ENCODE peak calls at places on chromosomes 4 and X, in ten cellular contexts. One of them, this sample, is unnamed.

GRCh38 chr4:123616970-123617392 is 220.4 kb downstream of the SPRY1 start:
- DNase-seq in HCT116: no peak
- DNase-seq in ascending aorta: peak; percentile 76
- DNase-seq in gastrocnemius medialis: peak; percentile 32
- DNase-seq in right atrium auricular region: peak; percentile 82
- DNase-seq in left ventricle myocardium inferior: peak; percentile 48
- DNase-seq in SJSA1: no peak
- DNase-seq in endodermal cell: no peak
- DNase-seq in mesendoderm: peak; percentile 74
- DNase-seq in neuronal stem cell: no peak
- DNase-seq in this sample: no peak

GRCh38 chr4:109186458-109186945 is 116.0 kb downstream of the COL25A1 start:
- DNase-seq in HCT116: no peak
- DNase-seq in ascending aorta: no peak
- DNase-seq in gastrocnemius medialis: no peak
- DNase-seq in right atrium auricular region: no peak
- DNase-seq in left ventricle myocardium inferior: no peak
- DNase-seq in SJSA1: no peak
- DNase-seq in endodermal cell: no peak
- DNase-seq in mesendoderm: no peak
- DNase-seq in neuronal stem cell: no peak
- DNase-seq in this sample: no peak

GRCh38 chr4:170025523-170026252 is 507 bp downstream of the MFAP3L start:
- DNase-seq in HCT116: no peak
- DNase-seq in ascending aorta: no peak
- DNase-seq in gastrocnemius medialis: peak; percentile 28
- DNase-seq in right atrium auricular region: no peak
- DNase-seq in left ventricle myocardium inferior: no peak
- DNase-seq in SJSA1: no peak
- DNase-seq in endodermal cell: peak; percentile 67
- DNase-seq in mesendoderm: peak; percentile 40
- DNase-seq in neuronal stem cell: peak; percentile 15
- DNase-seq in this sample: no peak

GRCh38 chrX:120759685-120760084 is 116.0 kb downstream of the CT47B1 start:
- DNase-seq in HCT116: no peak
- DNase-seq in ascending aorta: no peak
- DNase-seq in gastrocnemius medialis: no peak
- DNase-seq in right atrium auricular region: no peak
- DNase-seq in left ventricle myocardium inferior: no peak
- DNase-seq in SJSA1: no peak
- DNase-seq in endodermal cell: no peak
- DNase-seq in mesendoderm: no peak
- DNase-seq in neuronal stem cell: no peak
- DNase-seq in this sample: no peak

GRCh38 chr4:75831856-75832405 is 70.3 kb downstream of the PPEF2 start:
- DNase-seq in HCT116: no peak
- DNase-seq in ascending aorta: no peak
- DNase-seq in gastrocnemius medialis: peak; percentile 27
- DNase-seq in right atrium auricular region: no peak
- DNase-seq in left ventricle myocardium inferior: no peak
- DNase-seq in SJSA1: no peak
- DNase-seq in endodermal cell: no peak
- DNase-seq in mesendoderm: no peak
- DNase-seq in neuronal stem cell: no peak
- DNase-seq in this sample: no peak

GRCh38 chr4:100816646-100817045 is 298.8 kb upstream of the EMCN start:
- DNase-seq in HCT116: no peak
- DNase-seq in ascending aorta: no peak
- DNase-seq in gastrocnemius medialis: no peak
- DNase-seq in right atrium auricular region: no peak
- DNase-seq in left ventricle myocardium inferior: no peak
- DNase-seq in SJSA1: no peak
- DNase-seq in endodermal cell: no peak
- DNase-seq in mesendoderm: no peak
- DNase-seq in neuronal stem cell: no peak
- DNase-seq in this sample: no peak

GRCh38 chr4:184583738-184584502 is 65.3 kb downstream of the CASP3 start:
- DNase-seq in HCT116: no peak
- DNase-seq in ascending aorta: no peak
- DNase-seq in gastrocnemius medialis: no peak
- DNase-seq in right atrium auricular region: no peak
- DNase-seq in left ventricle myocardium inferior: no peak
- DNase-seq in SJSA1: no peak
- DNase-seq in endodermal cell: no peak
- DNase-seq in mesendoderm: no peak
- DNase-seq in neuronal stem cell: no peak
- DNase-seq in this sample: no peak

GRCh38 chr4:5704276-5704675 is 4.1 kb downstream of the EVC2 start:
- DNase-seq in HCT116: no peak
- DNase-seq in ascending aorta: no peak
- DNase-seq in gastrocnemius medialis: no peak
- DNase-seq in right atrium auricular region: no peak
- DNase-seq in left ventricle myocardium inferior: no peak
- DNase-seq in SJSA1: no peak
- DNase-seq in endodermal cell: no peak
- DNase-seq in mesendoderm: no peak
- DNase-seq in neuronal stem cell: no peak
- DNase-seq in this sample: no peak

GRCh38 chr4:25032126-25032525 is 1.4 kb upstream of the LGI2 start:
- DNase-seq in HCT116: no peak
- DNase-seq in ascending aorta: no peak
- DNase-seq in gastrocnemius medialis: no peak
- DNase-seq in right atrium auricular region: no peak
- DNase-seq in left ventricle myocardium inferior: no peak
- DNase-seq in SJSA1: no peak
- DNase-seq in endodermal cell: no peak
- DNase-seq in mesendoderm: no peak
- DNase-seq in neuronal stem cell: no peak
- DNase-seq in this sample: no peak

GRCh38 chr4:27602172-27602571 is 741.5 kb downstream of the STIM2 start:
- DNase-seq in HCT116: no peak
- DNase-seq in ascending aorta: no peak
- DNase-seq in gastrocnemius medialis: no peak
- DNase-seq in right atrium auricular region: no peak
- DNase-seq in left ventricle myocardium inferior: no peak
- DNase-seq in SJSA1: no peak
- DNase-seq in endodermal cell: no peak
- DNase-seq in mesendoderm: no peak
- DNase-seq in neuronal stem cell: no peak
- DNase-seq in this sample: no peak

GRCh38 chr4:122775987-122776836 is 43.7 kb downstream of the BBS12 start:
- DNase-seq in HCT116: no peak
- DNase-seq in ascending aorta: no peak
- DNase-seq in gastrocnemius medialis: no peak
- DNase-seq in right atrium auricular region: no peak
- DNase-seq in left ventricle myocardium inferior: no peak
- DNase-seq in SJSA1: no peak
- DNase-seq in endodermal cell: peak; percentile 71
- DNase-seq in mesendoderm: no peak
- DNase-seq in neuronal stem cell: no peak
- DNase-seq in this sample: no peak

GRCh38 chr4:112854420-112854819 is 195.0 kb upstream of the ANK2 start:
- DNase-seq in HCT116: no peak
- DNase-seq in ascending aorta: no peak
- DNase-seq in gastrocnemius medialis: no peak
- DNase-seq in right atrium auricular region: no peak
- DNase-seq in left ventricle myocardium inferior: no peak
- DNase-seq in SJSA1: no peak
- DNase-seq in endodermal cell: peak; percentile 70
- DNase-seq in mesendoderm: peak; percentile 87
- DNase-seq in neuronal stem cell: no peak
- DNase-seq in this sample: no peak

DNA sequence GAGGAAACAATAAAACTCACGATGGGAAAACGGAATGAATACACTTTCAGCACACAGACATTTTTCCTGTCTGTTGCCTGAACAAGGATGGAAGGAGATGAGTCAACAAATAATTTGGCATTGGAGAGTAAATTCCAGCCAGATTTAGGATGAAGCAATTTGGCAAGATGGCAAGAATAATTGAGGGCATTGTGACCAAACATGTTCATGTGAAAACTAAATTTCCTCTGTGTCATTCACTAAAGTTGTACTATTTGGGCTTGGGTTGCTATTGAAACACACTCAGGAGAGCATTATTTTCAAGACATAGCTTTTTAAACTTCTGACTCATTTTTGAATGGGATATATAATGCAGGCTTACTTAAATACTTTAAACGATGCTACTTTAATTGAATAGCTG is 1614.4 kb downstream of the PCDH19 start:
- DNase-seq in HCT116: no peak
- DNase-seq in ascending aorta: no peak
- DNase-seq in gastrocnemius medialis: no peak
- DNase-seq in right atrium auricular region: no peak
- DNase-seq in left ventricle myocardium inferior: no peak
- DNase-seq in SJSA1: no peak
- DNase-seq in endodermal cell: no peak
- DNase-seq in mesendoderm: no peak
- DNase-seq in neuronal stem cell: no peak
- DNase-seq in this sample: no peak
- H3K27me3 ChIP-seq in HCT116: no peaks in the 10 kb centered on the region
- H3K27me3 ChIP-seq in ascending aorta: no peaks in the 10 kb centered on the region
- H3K27me3 ChIP-seq in gastrocnemius medialis: no peaks in the 10 kb centered on the region
- H3K27me3 ChIP-seq in right atrium auricular region: no peaks in the 10 kb centered on the region
- H3K27me3 ChIP-seq in left ventricle myocardium inferior: no peaks in the 10 kb centered on the region
- H3K27me3 ChIP-seq in SJSA1: no peaks in the 10 kb centered on the region
- H3K27me3 ChIP-seq in endodermal cell: no peaks in the 10 kb centered on the region
- H3K27me3 ChIP-seq in mesendoderm: no peaks in the 10 kb centered on the region
- H3K27me3 ChIP-seq in neuronal stem cell: no peaks in the 10 kb centered on the region
- H3K27me3 ChIP-seq in this sample: no peaks in the 10 kb centered on the region

GRCh38 chrX:65702956-65703355 is 35.5 kb downstream of the MSN start:
- DNase-seq in HCT116: no peak
- DNase-seq in ascending aorta: no peak
- DNase-seq in gastrocnemius medialis: no peak
- DNase-seq in right atrium auricular region: no peak
- DNase-seq in left ventricle myocardium inferior: no peak
- DNase-seq in SJSA1: no peak
- DNase-seq in endodermal cell: no peak
- DNase-seq in mesendoderm: no peak
- DNase-seq in neuronal stem cell: no peak
- DNase-seq in this sample: no peak

GRCh38 chrX:65695849-65696248 is 28.4 kb downstream of the MSN start:
- DNase-seq in HCT116: no peak
- DNase-seq in ascending aorta: no peak
- DNase-seq in gastrocnemius medialis: no peak
- DNase-seq in right atrium auricular region: no peak
- DNase-seq in left ventricle myocardium inferior: no peak
- DNase-seq in SJSA1: no peak
- DNase-seq in endodermal cell: no peak
- DNase-seq in mesendoderm: no peak
- DNase-seq in neuronal stem cell: no peak
- DNase-seq in this sample: no peak

GRCh38 chrX:65696613-65697012 is 29.2 kb downstream of the MSN start:
- DNase-seq in HCT116: no peak
- DNase-seq in ascending aorta: no peak
- DNase-seq in gastrocnemius medialis: no peak
- DNase-seq in right atrium auricular region: no peak
- DNase-seq in left ventricle myocardium inferior: no peak
- DNase-seq in SJSA1: no peak
- DNase-seq in endodermal cell: no peak
- DNase-seq in mesendoderm: no peak
- DNase-seq in neuronal stem cell: no peak
- DNase-seq in this sample: no peak

GRCh38 chrX:65697915-65698796 is 30.7 kb downstream of the MSN start:
- DNase-seq in HCT116: no peak
- DNase-seq in ascending aorta: no peak
- DNase-seq in gastrocnemius medialis: no peak
- DNase-seq in right atrium auricular region: peak; percentile 71
- DNase-seq in left ventricle myocardium inferior: peak; percentile 44
- DNase-seq in SJSA1: no peak
- DNase-seq in endodermal cell: no peak
- DNase-seq in mesendoderm: peak; percentile 70
- DNase-seq in neuronal stem cell: no peak
- DNase-seq in this sample: no peak

DNA sequence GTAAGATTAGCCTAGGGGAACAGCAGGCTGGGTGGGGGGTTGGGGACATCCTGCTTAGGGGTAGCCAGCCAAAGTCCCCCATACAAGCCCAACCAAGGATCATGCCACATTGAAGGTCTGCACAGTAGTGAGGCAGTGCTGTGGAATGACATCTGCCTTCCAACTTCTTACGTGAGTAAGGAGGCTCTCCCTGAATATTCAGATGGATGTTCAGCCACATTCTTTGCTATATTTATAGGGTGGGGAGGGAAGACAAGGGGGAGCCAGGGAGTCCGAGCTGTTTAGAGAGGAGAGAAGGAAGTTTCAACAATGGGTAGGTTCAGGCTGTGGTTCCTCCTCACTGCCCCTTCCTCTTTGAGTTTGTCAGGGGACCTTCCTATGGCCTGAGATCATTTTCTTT is 29.7 kb downstream of the MSN start:
- DNase-seq in HCT116: no peak
- DNase-seq in ascending aorta: no peak
- DNase-seq in gastrocnemius medialis: no peak
- DNase-seq in right atrium auricular region: no peak
- DNase-seq in left ventricle myocardium inferior: no peak
- DNase-seq in SJSA1: no peak
- DNase-seq in endodermal cell: no peak
- DNase-seq in mesendoderm: peak; percentile 57
- DNase-seq in neuronal stem cell: no peak
- DNase-seq in this sample: no peak
- H3K4me3 ChIP-seq in HCT116: no peak overlapping the region
- H3K4me3 ChIP-seq in ascending aorta: no peak overlapping the region
- H3K4me3 ChIP-seq in gastrocnemius medialis: no peak overlapping the region
- H3K4me3 ChIP-seq in right atrium auricular region: no peak overlapping the region
- H3K4me3 ChIP-seq in left ventricle myocardium inferior: peak overlapping the region; percentile 2
- H3K4me3 ChIP-seq in SJSA1: no peak overlapping the region
- H3K4me3 ChIP-seq in endodermal cell: no peak overlapping the region
- H3K4me3 ChIP-seq in mesendoderm: no peak overlapping the region
- H3K4me3 ChIP-seq in neuronal stem cell: no peak overlapping the region
- H3K4me3 ChIP-seq in this sample: no peak overlapping the region

GRCh38 chr4:1043162-1043561 is 31.7 kb downstream of the FGFRL1 start:
- DNase-seq in HCT116: no peak
- DNase-seq in ascending aorta: no peak
- DNase-seq in gastrocnemius medialis: no peak
- DNase-seq in right atrium auricular region: no peak
- DNase-seq in left ventricle myocardium inferior: no peak
- DNase-seq in SJSA1: no peak
- DNase-seq in endodermal cell: no peak
- DNase-seq in mesendoderm: no peak
- DNase-seq in neuronal stem cell: no peak
- DNase-seq in this sample: no peak
- H3K27ac ChIP-seq in HCT116: peak overlapping the region; percentile 79
- H3K27ac ChIP-seq in ascending aorta: peak overlapping the region; percentile 5
- H3K27ac ChIP-seq in gastrocnemius medialis: no peak overlapping the region
- H3K27ac ChIP-seq in right atrium auricular region: no peak overlapping the region
- H3K27ac ChIP-seq in left ventricle myocardium inferior: no peak overlapping the region
- H3K27ac ChIP-seq in SJSA1: peak overlapping the region; percentile 95
- H3K27ac ChIP-seq in endodermal cell: no peak overlapping the region
- H3K27ac ChIP-seq in mesendoderm: no peak overlapping the region
- H3K27ac ChIP-seq in neuronal stem cell: peak overlapping the region; percentile 56
- H3K27ac ChIP-seq in this sample: no peak overlapping the region

DNA sequence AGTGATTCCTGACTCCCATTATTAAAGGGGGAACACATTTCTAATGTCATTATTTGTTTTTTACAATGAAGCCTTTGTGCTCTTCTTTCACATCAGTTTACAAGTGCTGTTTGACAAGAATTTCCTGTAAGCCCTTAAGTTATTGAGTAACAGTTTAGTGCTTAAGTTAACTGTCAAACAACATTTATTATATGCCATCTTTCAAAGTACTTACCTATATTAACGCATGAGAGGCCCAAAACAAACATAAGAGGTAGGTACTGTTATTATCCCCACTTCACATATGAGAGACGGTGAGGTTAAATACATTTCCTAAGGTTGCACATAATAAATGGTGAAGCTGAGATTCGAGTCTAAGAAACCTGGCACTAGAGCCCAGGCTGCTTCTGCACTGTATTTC is 56.0 kb upstream of the MAGED1 start:
- DNase-seq in HCT116: no peak
- DNase-seq in ascending aorta: no peak
- DNase-seq in gastrocnemius medialis: no peak
- DNase-seq in right atrium auricular region: no peak
- DNase-seq in left ventricle myocardium inferior: no peak
- DNase-seq in SJSA1: no peak
- DNase-seq in endodermal cell: no peak
- DNase-seq in mesendoderm: no peak
- DNase-seq in neuronal stem cell: no peak
- DNase-seq in this sample: no peak
- H3K27me3 ChIP-seq in HCT116: no peaks in the 10 kb centered on the region
- H3K27me3 ChIP-seq in ascending aorta: no peaks in the 10 kb centered on the region
- H3K27me3 ChIP-seq in gastrocnemius medialis: no peaks in the 10 kb centered on the region
- H3K27me3 ChIP-seq in right atrium auricular region: no peaks in the 10 kb centered on the region
- H3K27me3 ChIP-seq in left ventricle myocardium inferior: no peaks in the 10 kb centered on the region
- H3K27me3 ChIP-seq in SJSA1: no peaks in the 10 kb centered on the region
- H3K27me3 ChIP-seq in endodermal cell: no peaks in the 10 kb centered on the region
- H3K27me3 ChIP-seq in mesendoderm: no peaks in the 10 kb centered on the region
- H3K27me3 ChIP-seq in neuronal stem cell: no peaks in the 10 kb centered on the region
- H3K27me3 ChIP-seq in this sample: no peaks in the 10 kb centered on the region